ENCODE peak calls at places on chromosomes 4 and X, in nine cellular contexts. One of them, this sample, is unnamed.
A peak's percentile ranks its signal among the peaks of the same experiment; 100 is the strongest.

GRCh38 chr4:176635372-176636261 is 157.1 kb downstream of the VEGFC start:
- DNase-seq in GM12878: no peak
- DNase-seq in ovary: no peak
- DNase-seq in AG04450: no peak
- DNase-seq in coronary artery: no peak
- DNase-seq in fibroblast of mammary gland: peak; percentile 98
- DNase-seq in lower leg skin: no peak
- DNase-seq in fibroblast of the aortic adventitia: peak; percentile 80
- DNase-seq in PC-9: peak; percentile 37
- DNase-seq in this sample: no peak

GRCh38 chrX:63128509-63128908 is 222.6 kb downstream of the SPIN4 start:
- DNase-seq in fibroblast of the aortic adventitia: peak; percentile 1
- DNase-seq in fibroblast of mammary gland: peak; percentile 22
- DNase-seq in coronary artery: no peak
- DNase-seq in GM12878: peak; percentile 53
- DNase-seq in ovary: no peak
- DNase-seq in AG04450: no peak
- DNase-seq in lower leg skin: no peak
- DNase-seq in PC-9: no peak
- DNase-seq in this sample: no peak

GRCh38 chrX:74178536-74178935 is 125.4 kb upstream of the ZCCHC13 start:
- DNase-seq in fibroblast of the aortic adventitia: no peak
- DNase-seq in lower leg skin: no peak
- DNase-seq in PC-9: no peak
- DNase-seq in AG04450: no peak
- DNase-seq in coronary artery: no peak
- DNase-seq in ovary: peak; percentile 17
- DNase-seq in GM12878: no peak
- DNase-seq in fibroblast of mammary gland: no peak
- DNase-seq in this sample: no peak

GRCh38 chrX:119942831-119943184 is 743 bp downstream of the NKAP start:
- DNase-seq in ovary: no peak
- DNase-seq in PC-9: peak; percentile 37
- DNase-seq in coronary artery: no peak
- DNase-seq in lower leg skin: no peak
- DNase-seq in fibroblast of mammary gland: no peak
- DNase-seq in GM12878: no peak
- DNase-seq in AG04450: no peak
- DNase-seq in fibroblast of the aortic adventitia: no peak
- DNase-seq in this sample: no peak

GRCh38 chrX:21998037-21998436 is 34.1 kb upstream of the PHEX start:
- DNase-seq in fibroblast of the aortic adventitia: no peak
- DNase-seq in lower leg skin: no peak
- DNase-seq in fibroblast of mammary gland: no peak
- DNase-seq in ovary: no peak
- DNase-seq in PC-9: no peak
- DNase-seq in GM12878: no peak
- DNase-seq in coronary artery: no peak
- DNase-seq in AG04450: no peak
- DNase-seq in this sample: no peak

GRCh38 chr4:137997496-137997895 is 244.7 kb downstream of the SLC7A11 start:
- DNase-seq in AG04450: no peak
- DNase-seq in lower leg skin: no peak
- DNase-seq in coronary artery: no peak
- DNase-seq in GM12878: no peak
- DNase-seq in fibroblast of mammary gland: no peak
- DNase-seq in fibroblast of the aortic adventitia: no peak
- DNase-seq in ovary: no peak
- DNase-seq in PC-9: no peak
- DNase-seq in this sample: no peak

GRCh38 chr4:165635261-165635838 is 237.7 kb upstream of the TLL1 start:
- DNase-seq in GM12878: no peak
- DNase-seq in coronary artery: no peak
- DNase-seq in ovary: no peak
- DNase-seq in fibroblast of mammary gland: no peak
- DNase-seq in fibroblast of the aortic adventitia: no peak
- DNase-seq in PC-9: no peak
- DNase-seq in lower leg skin: no peak
- DNase-seq in AG04450: no peak
- DNase-seq in this sample: no peak

GRCh38 chr4:69727924-69728323 is 32.5 kb downstream of the SULT1B1 start:
- DNase-seq in PC-9: no peak
- DNase-seq in ovary: no peak
- DNase-seq in fibroblast of mammary gland: peak; percentile 74
- DNase-seq in GM12878: no peak
- DNase-seq in fibroblast of the aortic adventitia: no peak
- DNase-seq in AG04450: no peak
- DNase-seq in lower leg skin: no peak
- DNase-seq in coronary artery: no peak
- DNase-seq in this sample: no peak

GRCh38 chrX:96685205-96686099 is 810 bp downstream of the DIAPH2 start:
- DNase-seq in fibroblast of the aortic adventitia: peak; percentile 55
- DNase-seq in AG04450: no peak
- DNase-seq in GM12878: no peak
- DNase-seq in lower leg skin: peak; percentile 26
- DNase-seq in fibroblast of mammary gland: peak; percentile 70
- DNase-seq in ovary: peak; percentile 47
- DNase-seq in PC-9: peak; percentile 42
- DNase-seq in coronary artery: peak; percentile 78
- DNase-seq in this sample: peak; percentile 37

GRCh38 chr4:109998867-109999303 is 86.2 kb downstream of the EGF start:
- DNase-seq in fibroblast of mammary gland: peak; percentile 71
- DNase-seq in AG04450: peak; percentile 11
- DNase-seq in PC-9: peak; percentile 39
- DNase-seq in coronary artery: no peak
- DNase-seq in fibroblast of the aortic adventitia: peak; percentile 76
- DNase-seq in ovary: no peak
- DNase-seq in lower leg skin: no peak
- DNase-seq in GM12878: peak; percentile 38
- DNase-seq in this sample: no peak

GRCh38 chr4:174713821-174714220 is 115.2 kb downstream of the GLRA3 start:
- DNase-seq in fibroblast of mammary gland: no peak
- DNase-seq in PC-9: no peak
- DNase-seq in GM12878: no peak
- DNase-seq in fibroblast of the aortic adventitia: no peak
- DNase-seq in lower leg skin: no peak
- DNase-seq in AG04450: no peak
- DNase-seq in coronary artery: no peak
- DNase-seq in ovary: no peak
- DNase-seq in this sample: no peak

GRCh38 chr4:23374280-23374679 is 515.6 kb downstream of the PPARGC1A start:
- DNase-seq in GM12878: no peak
- DNase-seq in fibroblast of the aortic adventitia: no peak
- DNase-seq in fibroblast of mammary gland: no peak
- DNase-seq in ovary: no peak
- DNase-seq in coronary artery: no peak
- DNase-seq in lower leg skin: no peak
- DNase-seq in AG04450: no peak
- DNase-seq in PC-9: no peak
- DNase-seq in this sample: no peak

GRCh38 chrX:23287191-23287764 is 47.4 kb upstream of the PTCHD1 start:
- DNase-seq in fibroblast of the aortic adventitia: no peak
- DNase-seq in AG04450: no peak
- DNase-seq in lower leg skin: no peak
- DNase-seq in coronary artery: no peak
- DNase-seq in GM12878: no peak
- DNase-seq in ovary: no peak
- DNase-seq in fibroblast of mammary gland: no peak
- DNase-seq in PC-9: no peak
- DNase-seq in this sample: no peak

GRCh38 chr4:186144596-186145569 is 40.4 kb downstream of the FAM149A start:
- DNase-seq in fibroblast of mammary gland: peak; percentile 47
- DNase-seq in ovary: peak; percentile 77
- DNase-seq in PC-9: no peak
- DNase-seq in GM12878: no peak
- DNase-seq in AG04450: no peak
- DNase-seq in fibroblast of the aortic adventitia: peak; percentile 52
- DNase-seq in coronary artery: peak; percentile 90
- DNase-seq in lower leg skin: peak; percentile 27
- DNase-seq in this sample: peak; percentile 71

GRCh38 chr4:140756292-140757219 is at the start of gene TBC1D9:
- DNase-seq in AG04450: no peak
- DNase-seq in GM12878: peak; percentile 25
- DNase-seq in coronary artery: peak; percentile 82
- DNase-seq in ovary: peak; percentile 83
- DNase-seq in fibroblast of the aortic adventitia: peak; percentile 75
- DNase-seq in PC-9: peak; percentile 84
- DNase-seq in fibroblast of mammary gland: peak; percentile 80
- DNase-seq in lower leg skin: peak; percentile 83
- DNase-seq in this sample: peak; percentile 76

GRCh38 chrX:48792219-48792618 is 5.8 kb downstream of the GATA1 start:
- DNase-seq in ovary: no peak
- DNase-seq in coronary artery: no peak
- DNase-seq in PC-9: no peak
- DNase-seq in GM12878: no peak
- DNase-seq in fibroblast of the aortic adventitia: no peak
- DNase-seq in lower leg skin: no peak
- DNase-seq in AG04450: no peak
- DNase-seq in fibroblast of mammary gland: no peak
- DNase-seq in this sample: no peak

GRCh38 chrX:115533485-115533884 is 27.5 kb upstream of the PLS3 start:
- DNase-seq in PC-9: peak; percentile 57
- DNase-seq in AG04450: peak; percentile 4
- DNase-seq in fibroblast of the aortic adventitia: peak; percentile 75
- DNase-seq in GM12878: no peak
- DNase-seq in coronary artery: no peak
- DNase-seq in fibroblast of mammary gland: peak; percentile 39
- DNase-seq in ovary: no peak
- DNase-seq in lower leg skin: no peak
- DNase-seq in this sample: no peak

GRCh38 chr4:176575141-176575731 is 217.5 kb downstream of the VEGFC start:
- DNase-seq in PC-9: no peak
- DNase-seq in fibroblast of mammary gland: peak; percentile 54
- DNase-seq in AG04450: no peak
- DNase-seq in ovary: no peak
- DNase-seq in GM12878: no peak
- DNase-seq in fibroblast of the aortic adventitia: no peak
- DNase-seq in lower leg skin: peak; percentile 22
- DNase-seq in coronary artery: no peak
- DNase-seq in this sample: no peak

GRCh38 chrX:105821471-105822081 is 763 bp upstream of the NRK start:
- DNase-seq in ovary: peak; percentile 21
- DNase-seq in coronary artery: no peak
- DNase-seq in lower leg skin: no peak
- DNase-seq in PC-9: no peak
- DNase-seq in fibroblast of mammary gland: no peak
- DNase-seq in AG04450: peak; percentile 4
- DNase-seq in fibroblast of the aortic adventitia: no peak
- DNase-seq in GM12878: no peak
- DNase-seq in this sample: no peak

GRCh38 chrX:72621619-72622485 is 49.2 kb upstream of the HDAC8 start:
- DNase-seq in AG04450: no peak
- DNase-seq in ovary: no peak
- DNase-seq in fibroblast of mammary gland: peak; percentile 76
- DNase-seq in fibroblast of the aortic adventitia: peak; percentile 59
- DNase-seq in coronary artery: no peak
- DNase-seq in lower leg skin: no peak
- DNase-seq in GM12878: peak; percentile 24
- DNase-seq in PC-9: peak; percentile 73
- DNase-seq in this sample: no peak

GRCh38 chr4:577499-578450 is 1.7 kb upstream of the TMEM271 start:
- DNase-seq in fibroblast of the aortic adventitia: no peak
- DNase-seq in GM12878: no peak
- DNase-seq in fibroblast of mammary gland: peak; percentile 37
- DNase-seq in coronary artery: no peak
- DNase-seq in ovary: no peak
- DNase-seq in AG04450: no peak
- DNase-seq in lower leg skin: no peak
- DNase-seq in PC-9: no peak
- DNase-seq in this sample: no peak

GRCh38 chr4:111323496-111323895 is 700.6 kb upstream of the PITX2 start:
- DNase-seq in lower leg skin: no peak
- DNase-seq in AG04450: peak; percentile 21
- DNase-seq in ovary: no peak
- DNase-seq in fibroblast of the aortic adventitia: peak; percentile 81
- DNase-seq in fibroblast of mammary gland: peak; percentile 53
- DNase-seq in PC-9: no peak
- DNase-seq in coronary artery: no peak
- DNase-seq in GM12878: no peak
- DNase-seq in this sample: no peak

GRCh38 chrX:104253567-104254441 is 929 bp downstream of the ESX1 start:
- DNase-seq in GM12878: no peak
- DNase-seq in ovary: no peak
- DNase-seq in coronary artery: no peak
- DNase-seq in fibroblast of mammary gland: no peak
- DNase-seq in lower leg skin: no peak
- DNase-seq in PC-9: no peak
- DNase-seq in fibroblast of the aortic adventitia: no peak
- DNase-seq in AG04450: no peak
- DNase-seq in this sample: no peak
- TF ChIP-seq CTCF in GM12878: no peak
- TF ChIP-seq CTCF in ovary: no peak
- TF ChIP-seq CTCF in coronary artery: no peak
- TF ChIP-seq CTCF in fibroblast of mammary gland: no peak
- TF ChIP-seq CTCF in lower leg skin: no peak
- TF ChIP-seq CTCF in PC-9: no peak
- TF ChIP-seq CTCF in fibroblast of the aortic adventitia: no peak
- TF ChIP-seq CTCF in AG04450: peak; percentile 8
- TF ChIP-seq CTCF in this sample: no peak

GRCh38 chr4:39353478-39354177 is 12.5 kb downstream of the RFC1 start:
- DNase-seq in coronary artery: no peak
- DNase-seq in PC-9: no peak
- DNase-seq in fibroblast of the aortic adventitia: peak; percentile 74
- DNase-seq in ovary: no peak
- DNase-seq in fibroblast of mammary gland: peak; percentile 58
- DNase-seq in AG04450: no peak
- DNase-seq in GM12878: peak; percentile 85
- DNase-seq in lower leg skin: no peak
- DNase-seq in this sample: no peak
- H3K4me3 ChIP-seq in coronary artery: peak overlapping the region; percentile 55
- H3K4me3 ChIP-seq in PC-9: no peak overlapping the region
- H3K4me3 ChIP-seq in fibroblast of the aortic adventitia: peak overlapping the region; percentile 47
- H3K4me3 ChIP-seq in ovary: peak overlapping the region; percentile 11
- H3K4me3 ChIP-seq in fibroblast of mammary gland: peak overlapping the region; percentile 32
- H3K4me3 ChIP-seq in AG04450: peak overlapping the region; percentile 35
- H3K4me3 ChIP-seq in GM12878: peak overlapping the region; percentile 48
- H3K4me3 ChIP-seq in lower leg skin: no peak overlapping the region
- H3K4me3 ChIP-seq in this sample: peak overlapping the region; percentile 47

DNA sequence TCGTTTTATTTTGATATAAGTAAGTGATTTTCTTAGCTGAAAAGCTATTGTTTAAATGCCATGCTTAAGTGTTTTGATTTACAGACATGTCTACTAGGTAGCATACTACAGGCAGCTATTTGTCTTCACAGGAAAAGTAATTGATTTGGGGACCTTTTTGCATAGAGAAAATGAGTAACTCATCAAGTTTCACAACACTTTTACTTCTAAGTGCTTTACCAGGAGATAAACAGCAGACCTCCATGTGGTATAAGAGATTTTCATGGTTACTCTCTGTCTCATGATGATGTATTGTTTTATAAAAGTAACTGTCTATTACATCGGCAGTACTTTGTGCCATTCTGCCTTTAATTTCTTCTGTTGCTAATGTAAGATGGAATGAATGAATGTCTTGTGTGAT is 28.7 kb downstream of the RBPJ start:
- DNase-seq in GM12878: no peak
- DNase-seq in PC-9: no peak
- DNase-seq in ovary: no peak
- DNase-seq in coronary artery: no peak
- DNase-seq in AG04450: no peak
- DNase-seq in fibroblast of the aortic adventitia: peak; percentile 14
- DNase-seq in lower leg skin: no peak
- DNase-seq in fibroblast of mammary gland: peak; percentile 41
- DNase-seq in this sample: no peak
- TF ChIP-seq CTCF in GM12878: no peak
- TF ChIP-seq CTCF in PC-9: no peak
- TF ChIP-seq CTCF in ovary: no peak
- TF ChIP-seq CTCF in coronary artery: no peak
- TF ChIP-seq CTCF in AG04450: no peak
- TF ChIP-seq CTCF in fibroblast of the aortic adventitia: no peak
- TF ChIP-seq CTCF in lower leg skin: no peak
- TF ChIP-seq CTCF in fibroblast of mammary gland: no peak
- TF ChIP-seq CTCF in this sample: no peak

GRCh38 chr4:7638463-7638862 is 203.7 kb upstream of the PSAPL1 start:
- DNase-seq in lower leg skin: no peak
- DNase-seq in GM12878: no peak
- DNase-seq in AG04450: no peak
- DNase-seq in coronary artery: no peak
- DNase-seq in ovary: no peak
- DNase-seq in fibroblast of the aortic adventitia: no peak
- DNase-seq in PC-9: no peak
- DNase-seq in fibroblast of mammary gland: no peak
- DNase-seq in this sample: no peak
- H3K4me3 ChIP-seq in lower leg skin: no peak overlapping the region
- H3K4me3 ChIP-seq in GM12878: no peak overlapping the region
- H3K4me3 ChIP-seq in AG04450: no peak overlapping the region
- H3K4me3 ChIP-seq in coronary artery: no peak overlapping the region
- H3K4me3 ChIP-seq in ovary: no peak overlapping the region
- H3K4me3 ChIP-seq in fibroblast of the aortic adventitia: no peak overlapping the region
- H3K4me3 ChIP-seq in PC-9: no peak overlapping the region
- H3K4me3 ChIP-seq in fibroblast of mammary gland: no peak overlapping the region
- H3K4me3 ChIP-seq in this sample: no peak overlapping the region